ENCODE peak calls at places on chromosomes 6 and 20, in five cellular contexts. I is HCT116; A is AG08396; C is activated CD8-positive, alpha-beta memory T cell treated with anti-CD3 and anti-CD28 coated beads for 1 hour; P is NCI-H2029 treated with DMSO at 0.1 percent for 48 hours. F is an unnamed sample.

GRCh38 chr20:25061821-25062530 is 4.0 kb upstream of the ACSS1 start:
- DNase-seq in I (no peak), P (no peak), A (no peak), C (no peak), F (no peak)

GRCh38 chr6:88683734-88684133 is 279.7 kb downstream of the RNGTT start:
- DNase-seq in I (no peak), P (no peak), A (no peak), C (no peak), F (no peak)

GRCh38 chr6:154041001-154041400 is 2.0 kb downstream of the OPRM1 start:
- DNase-seq in C (no peak), P (no peak), I (no peak), A (no peak), F (no peak)

GRCh38 chr6:166736606-166737005 is 109.6 kb upstream of the RPS6KA2 start:
- DNase-seq in A (peak), P (no peak), C (no peak), I (peak), F (no peak)

GRCh38 chr6:15148356-15149058 is 97.4 kb upstream of the JARID2 start:
- DNase-seq in P (no peak), A (peak), C (no peak), I (no peak), F (peak)

GRCh38 chr6:167341665-167342655 is 17.1 kb downstream of the TTLL2 start:
- DNase-seq in C (no peak), I (no peak), A (no peak), P (peak), F (no peak)

GRCh38 chr6:118748311-118749062 is 97.1 kb upstream of the CEP85L start:
- DNase-seq in P (peak), C (no peak), A (peak), I (no peak), F (peak)

GRCh38 chr6:98842489-98843180 is 8.3 kb downstream of the POU3F2 start:
- DNase-seq in C (no peak), P (no peak), I (no peak), A (no peak), F (no peak)

GRCh38 chr6:10824297-10824696 is 14.0 kb downstream of the MAK start:
- DNase-seq in I (no peak), A (no peak), P (no peak), C (no peak), F (no peak)

GRCh38 chr6:143108278-143108677 is 47.6 kb downstream of the AIG1 start:
- DNase-seq in C (no peak), P (no peak), I (no peak), A (no peak), F (no peak)

GRCh38 chr6:2783188-2783957 is 18.2 kb downstream of the WRNIP1 start:
- DNase-seq in P (no peak), A (no peak), C (no peak), I (no peak), F (no peak)

GRCh38 chr20:25248501-25249172 is 752 bp downstream of the PYGB start:
- DNase-seq in I (no peak), A (peak), P (no peak), C (no peak), F (no peak)

GRCh38 chr6:12716298-12716853 is at the start of gene PHACTR1:
- DNase-seq in A (no peak), I (no peak), P (no peak), C (no peak), F (no peak)

GRCh38 chr6:160520043-160520904 is 143.8 kb downstream of the LPA start:
- DNase-seq in I (no peak), P (no peak), C (peak), A (peak), F (peak)

GRCh38 chr6:144307880-144308279 is 22.7 kb downstream of the UTRN start:
- DNase-seq in P (no peak), I (no peak), C (no peak), A (no peak), F (no peak)

GRCh38 chr6:1599469-1599868 is 10.2 kb upstream of the FOXC1 start:
- DNase-seq in I (no peak), P (no peak), A (no peak), C (no peak), F (no peak)

GRCh38 chr20:62293111-62293784 is 9.5 kb upstream of the ADRM1 start:
- DNase-seq in P (no peak), C (no peak), I (no peak), A (no peak), F (no peak)

GRCh38 chr6:22680950-22681349 is 111.6 kb downstream of the HDGFL1 start:
- DNase-seq in C (no peak), I (no peak), A (no peak), P (no peak), F (no peak)

GRCh38 chr20:17835941-17836861 is 132.4 kb downstream of the SNX5 start:
- DNase-seq in A (peak), I (no peak), P (no peak), C (no peak), F (no peak)

GRCh38 chr6:54451516-54451915 is 143.3 kb downstream of the TINAG start:
- DNase-seq in I (no peak), A (no peak), P (no peak), C (no peak), F (no peak)

F was measured in cerebellar nuclear complex.